ENCODE peak calls at places on chromosomes 6 and 20, in seven cellular contexts. One of them, this sample, is unnamed.

GRCh38 chr6:54327631-54328030 is 19.4 kb downstream of the TINAG start:
- DNase-seq in fibroblast of pulmonary artery: no peak
- DNase-seq in fibroblast of mammary gland: no peak
- DNase-seq in GM12864: no peak
- DNase-seq in psoas muscle: no peak
- DNase-seq in uterus: no peak
- DNase-seq in tibial nerve: no peak
- DNase-seq in this sample: no peak

GRCh38 chr6:77397561-77397960 is 65.7 kb downstream of the HTR1B start:
- DNase-seq in fibroblast of pulmonary artery: no peak
- DNase-seq in fibroblast of mammary gland: peak
- DNase-seq in GM12864: no peak
- DNase-seq in psoas muscle: no peak
- DNase-seq in uterus: no peak
- DNase-seq in tibial nerve: no peak
- DNase-seq in this sample: no peak

GRCh38 chr6:132962936-132963579 is 148.7 kb downstream of the RPS12 start:
- DNase-seq in fibroblast of pulmonary artery: peak
- DNase-seq in fibroblast of mammary gland: peak
- DNase-seq in GM12864: peak
- DNase-seq in psoas muscle: peak
- DNase-seq in uterus: peak
- DNase-seq in tibial nerve: peak
- DNase-seq in this sample: peak

GRCh38 chr20:41395669-41396664 is 29.3 kb upstream of the EMILIN3 start:
- DNase-seq in fibroblast of pulmonary artery: no peak
- DNase-seq in fibroblast of mammary gland: no peak
- DNase-seq in GM12864: no peak
- DNase-seq in psoas muscle: no peak
- DNase-seq in uterus: no peak
- DNase-seq in tibial nerve: no peak
- DNase-seq in this sample: no peak

GRCh38 chr6:40671338-40672050 is 84.3 kb upstream of the LRFN2 start:
- DNase-seq in fibroblast of pulmonary artery: no peak
- DNase-seq in fibroblast of mammary gland: no peak
- DNase-seq in GM12864: no peak
- DNase-seq in psoas muscle: no peak
- DNase-seq in uterus: no peak
- DNase-seq in tibial nerve: no peak
- DNase-seq in this sample: no peak

GRCh38 chr20:2692886-2693285 is 306 bp downstream of the EBF4 start:
- DNase-seq in fibroblast of pulmonary artery: no peak
- DNase-seq in fibroblast of mammary gland: no peak
- DNase-seq in GM12864: no peak
- DNase-seq in psoas muscle: no peak
- DNase-seq in uterus: no peak
- DNase-seq in tibial nerve: no peak
- DNase-seq in this sample: no peak

GRCh38 chr6:8940356-8940755 is 505.0 kb upstream of the SLC35B3 start:
- DNase-seq in fibroblast of pulmonary artery: no peak
- DNase-seq in fibroblast of mammary gland: no peak
- DNase-seq in GM12864: no peak
- DNase-seq in psoas muscle: no peak
- DNase-seq in uterus: no peak
- DNase-seq in tibial nerve: no peak
- DNase-seq in this sample: no peak

GRCh38 chr20:43803276-43803675 is 76.5 kb upstream of the GTSF1L start:
- DNase-seq in fibroblast of pulmonary artery: no peak
- DNase-seq in fibroblast of mammary gland: no peak
- DNase-seq in GM12864: no peak
- DNase-seq in psoas muscle: no peak
- DNase-seq in uterus: no peak
- DNase-seq in tibial nerve: no peak
- DNase-seq in this sample: no peak

GRCh38 chr6:109308018-109308492 is 74.2 kb downstream of the CD164 start:
- DNase-seq in fibroblast of pulmonary artery: peak
- DNase-seq in fibroblast of mammary gland: peak
- DNase-seq in GM12864: no peak
- DNase-seq in psoas muscle: peak
- DNase-seq in uterus: no peak
- DNase-seq in tibial nerve: peak
- DNase-seq in this sample: peak

GRCh38 chr6:154510144-154510905 is at the start of gene CNKSR3:
- DNase-seq in fibroblast of pulmonary artery: peak
- DNase-seq in fibroblast of mammary gland: peak
- DNase-seq in GM12864: no peak
- DNase-seq in psoas muscle: peak
- DNase-seq in uterus: peak
- DNase-seq in tibial nerve: peak
- DNase-seq in this sample: peak

GRCh38 chr6:30459145-30459544 is 30.2 kb upstream of the HLA-E start:
- DNase-seq in fibroblast of pulmonary artery: no peak
- DNase-seq in fibroblast of mammary gland: no peak
- DNase-seq in GM12864: no peak
- DNase-seq in psoas muscle: no peak
- DNase-seq in uterus: no peak
- DNase-seq in tibial nerve: no peak
- DNase-seq in this sample: no peak

GRCh38 chr6:137216106-137216505 is 3.1 kb downstream of the IFNGR1 start:
- DNase-seq in fibroblast of pulmonary artery: no peak
- DNase-seq in fibroblast of mammary gland: peak
- DNase-seq in GM12864: no peak
- DNase-seq in psoas muscle: no peak
- DNase-seq in uterus: no peak
- DNase-seq in tibial nerve: no peak
- DNase-seq in this sample: peak

GRCh38 chr20:36728986-36729385 is 16.9 kb downstream of the NDRG3 start:
- DNase-seq in fibroblast of pulmonary artery: peak
- DNase-seq in fibroblast of mammary gland: no peak
- DNase-seq in GM12864: no peak
- DNase-seq in psoas muscle: no peak
- DNase-seq in uterus: no peak
- DNase-seq in tibial nerve: no peak
- DNase-seq in this sample: peak

DNA sequence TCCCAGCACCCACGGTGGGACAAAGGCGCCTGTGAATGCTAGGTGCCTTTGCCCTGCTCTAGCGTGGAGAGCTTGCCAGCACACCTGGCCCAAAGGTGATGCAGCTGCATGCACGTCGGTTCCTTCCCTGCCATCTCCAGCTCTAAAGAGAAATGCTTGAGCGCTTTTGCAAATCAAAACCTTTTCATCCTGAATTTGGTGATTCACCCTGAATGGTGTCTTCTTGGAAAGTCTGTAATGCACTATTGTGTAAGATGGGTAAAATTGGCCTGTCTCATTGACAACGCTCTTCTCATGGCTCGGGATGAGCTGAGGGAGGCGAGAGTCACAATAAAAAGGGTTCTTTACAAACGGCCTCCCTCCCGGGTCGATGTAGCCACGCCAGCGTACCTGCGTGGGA is 103.1 kb upstream of the ID4 start:
- DNase-seq in fibroblast of pulmonary artery: no peak
- DNase-seq in fibroblast of mammary gland: peak
- DNase-seq in GM12864: no peak
- DNase-seq in psoas muscle: no peak
- DNase-seq in uterus: no peak
- DNase-seq in tibial nerve: no peak
- DNase-seq in this sample: no peak
- H3K4me3 ChIP-seq in fibroblast of pulmonary artery: no peak
- H3K4me3 ChIP-seq in fibroblast of mammary gland: no peak
- H3K4me3 ChIP-seq in GM12864: no peak
- H3K4me3 ChIP-seq in psoas muscle: no peak
- H3K4me3 ChIP-seq in uterus: no peak
- H3K4me3 ChIP-seq in tibial nerve: no peak
- H3K4me3 ChIP-seq in this sample: no peak

GRCh38 chr6:38187285-38187684 is 367.8 kb downstream of the ZFAND3 start:
- DNase-seq in fibroblast of pulmonary artery: no peak
- DNase-seq in fibroblast of mammary gland: no peak
- DNase-seq in GM12864: no peak
- DNase-seq in psoas muscle: no peak
- DNase-seq in uterus: no peak
- DNase-seq in tibial nerve: no peak
- DNase-seq in this sample: no peak
- TF ChIP-seq CTCF in fibroblast of pulmonary artery: no peak
- TF ChIP-seq CTCF in fibroblast of mammary gland: no peak
- TF ChIP-seq CTCF in GM12864: no peak
- TF ChIP-seq CTCF in psoas muscle: no peak
- TF ChIP-seq CTCF in uterus: no peak
- TF ChIP-seq CTCF in tibial nerve: no peak
- TF ChIP-seq CTCF in this sample: no peak

GRCh38 chr6:26268659-26269402 is 96.2 kb upstream of the BTN3A2 start:
- DNase-seq in fibroblast of pulmonary artery: no peak
- DNase-seq in fibroblast of mammary gland: peak
- DNase-seq in GM12864: no peak
- DNase-seq in psoas muscle: no peak
- DNase-seq in uterus: no peak
- DNase-seq in tibial nerve: no peak
- DNase-seq in this sample: peak

GRCh38 chr6:26270903-26271639 is 93.9 kb upstream of the BTN3A2 start:
- DNase-seq in fibroblast of pulmonary artery: peak
- DNase-seq in fibroblast of mammary gland: peak
- DNase-seq in GM12864: peak
- DNase-seq in psoas muscle: peak
- DNase-seq in uterus: peak
- DNase-seq in tibial nerve: no peak
- DNase-seq in this sample: peak

GRCh38 chr6:26269406-26270120 is 95.4 kb upstream of the BTN3A2 start:
- DNase-seq in fibroblast of pulmonary artery: no peak
- DNase-seq in fibroblast of mammary gland: no peak
- DNase-seq in GM12864: no peak
- DNase-seq in psoas muscle: no peak
- DNase-seq in uterus: no peak
- DNase-seq in tibial nerve: no peak
- DNase-seq in this sample: peak

GRCh38 chr6:26271640-26272090 is 93.3 kb upstream of the BTN3A2 start:
- DNase-seq in fibroblast of pulmonary artery: no peak
- DNase-seq in fibroblast of mammary gland: no peak
- DNase-seq in GM12864: no peak
- DNase-seq in psoas muscle: no peak
- DNase-seq in uterus: no peak
- DNase-seq in tibial nerve: no peak
- DNase-seq in this sample: no peak

DNA sequence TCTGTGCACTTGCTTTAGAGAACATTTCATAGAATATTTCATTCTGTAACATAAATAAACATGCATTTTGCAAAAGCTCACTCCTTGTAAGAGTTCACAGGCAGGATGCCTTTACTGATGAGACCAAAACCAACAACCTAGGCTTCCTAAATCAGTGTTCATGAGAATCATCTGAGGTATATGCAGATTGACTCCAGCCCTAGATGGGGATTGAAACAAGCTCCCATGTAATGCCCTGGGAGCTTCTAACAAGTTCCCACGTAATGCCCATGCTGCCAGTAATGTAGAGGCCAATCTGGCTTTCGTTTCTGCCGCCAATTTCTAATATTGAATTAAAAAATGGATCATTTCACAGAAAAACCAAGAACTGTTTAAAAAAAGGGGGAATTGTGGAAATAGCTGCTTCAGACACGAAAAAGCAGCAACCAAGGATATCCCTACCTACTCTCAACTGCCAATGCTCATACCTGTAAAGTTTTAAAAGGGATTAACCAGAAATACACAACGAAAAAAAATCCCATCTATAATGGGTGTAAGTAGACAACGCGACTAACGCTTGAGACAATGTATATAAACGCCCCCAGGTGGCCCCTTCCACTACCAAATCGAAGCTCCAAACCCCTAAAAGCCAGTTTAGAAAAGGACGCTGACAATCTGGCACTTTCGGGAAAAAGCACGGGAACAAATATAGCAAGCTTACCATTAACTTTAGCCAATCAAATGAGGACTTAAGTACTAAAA is 94.7 kb upstream of the BTN3A2 start:
- DNase-seq in fibroblast of pulmonary artery: no peak
- DNase-seq in fibroblast of mammary gland: peak
- DNase-seq in GM12864: no peak
- DNase-seq in psoas muscle: no peak
- DNase-seq in uterus: no peak
- DNase-seq in tibial nerve: no peak
- DNase-seq in this sample: peak
- H3K4me3 ChIP-seq in fibroblast of pulmonary artery: peak
- H3K4me3 ChIP-seq in fibroblast of mammary gland: peak
- H3K4me3 ChIP-seq in GM12864: peak
- H3K4me3 ChIP-seq in psoas muscle: no peak
- H3K4me3 ChIP-seq in uterus: no peak
- H3K4me3 ChIP-seq in tibial nerve: no peak
- H3K4me3 ChIP-seq in this sample: peak

GRCh38 chr20:13784271-13784892 is 337 bp downstream of the ESF1 start:
- DNase-seq in fibroblast of pulmonary artery: no peak
- DNase-seq in fibroblast of mammary gland: no peak
- DNase-seq in GM12864: no peak
- DNase-seq in psoas muscle: no peak
- DNase-seq in uterus: no peak
- DNase-seq in tibial nerve: no peak
- DNase-seq in this sample: no peak

GRCh38 chr20:13786143-13786828 is 1.5 kb downstream of the NDUFAF5 start:
- DNase-seq in fibroblast of pulmonary artery: no peak
- DNase-seq in fibroblast of mammary gland: no peak
- DNase-seq in GM12864: no peak
- DNase-seq in psoas muscle: no peak
- DNase-seq in uterus: no peak
- DNase-seq in tibial nerve: no peak
- DNase-seq in this sample: no peak

GRCh38 chr20:13788167-13788834 is 3.5 kb downstream of the NDUFAF5 start:
- DNase-seq in fibroblast of pulmonary artery: peak
- DNase-seq in fibroblast of mammary gland: peak
- DNase-seq in GM12864: peak
- DNase-seq in psoas muscle: no peak
- DNase-seq in uterus: no peak
- DNase-seq in tibial nerve: no peak
- DNase-seq in this sample: peak

GRCh38 chr20:13783528-13783927 is 1.2 kb downstream of the ESF1 start:
- DNase-seq in fibroblast of pulmonary artery: no peak
- DNase-seq in fibroblast of mammary gland: no peak
- DNase-seq in GM12864: no peak
- DNase-seq in psoas muscle: no peak
- DNase-seq in uterus: no peak
- DNase-seq in tibial nerve: no peak
- DNase-seq in this sample: no peak

DNA sequence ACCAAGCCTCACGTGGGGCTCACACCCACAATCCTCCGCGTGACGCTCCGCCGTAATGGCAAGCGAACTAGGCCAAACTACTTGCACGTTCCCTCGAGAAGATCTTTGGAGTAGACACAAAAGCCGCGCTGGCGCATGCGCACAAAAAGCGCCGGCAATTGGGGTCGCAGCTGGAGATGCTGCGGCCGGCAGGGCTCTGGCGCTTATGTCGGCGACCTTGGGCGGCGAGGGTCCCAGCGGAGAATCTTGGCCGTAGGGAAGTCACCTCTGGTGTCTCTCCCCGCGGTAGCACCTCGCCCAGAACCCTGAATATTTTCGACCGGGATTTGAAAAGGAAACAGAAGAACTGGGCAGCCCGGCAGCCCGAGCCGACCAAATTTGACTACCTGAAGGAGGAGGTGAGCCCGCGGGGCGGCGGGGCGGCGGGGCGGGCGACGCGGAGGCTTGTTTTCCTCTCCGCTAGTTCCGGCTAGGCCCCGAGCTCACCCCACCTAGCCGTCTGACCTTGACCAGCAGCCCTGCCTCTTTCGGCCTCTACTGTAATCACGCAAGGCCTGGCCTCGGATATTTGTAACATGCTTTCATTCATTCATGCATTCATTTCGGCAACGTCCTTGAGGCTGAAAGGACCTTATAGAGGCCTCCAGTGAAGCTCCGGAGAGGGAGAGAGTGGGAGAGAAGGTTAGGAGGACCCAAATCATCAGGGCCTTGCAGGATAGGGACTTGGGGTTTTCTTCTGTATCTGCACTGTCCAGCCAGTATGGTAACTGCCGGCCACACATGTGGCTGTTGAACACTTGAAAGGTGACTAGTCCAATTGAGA is at the start of the genes ESF1 and NDUFAF5:
- DNase-seq in fibroblast of pulmonary artery: peak
- DNase-seq in fibroblast of mammary gland: peak
- DNase-seq in GM12864: peak
- DNase-seq in psoas muscle: peak
- DNase-seq in uterus: peak
- DNase-seq in tibial nerve: peak
- DNase-seq in this sample: peak
- TF ChIP-seq CTCF in fibroblast of pulmonary artery: no peak
- TF ChIP-seq CTCF in fibroblast of mammary gland: no peak
- TF ChIP-seq CTCF in GM12864: no peak
- TF ChIP-seq CTCF in psoas muscle: peak
- TF ChIP-seq CTCF in uterus: no peak
- TF ChIP-seq CTCF in tibial nerve: no peak
- TF ChIP-seq CTCF in this sample: no peak

This sample was measured in cardiac fibroblast.